ENCODE peak calls at places on chromosomes 3 and 15, in five cellular contexts. V, O, S, E and Z are unnamed samples.
A peak's percentile ranks its signal among the peaks of the same experiment; 100 is the strongest.

GRCh38 chr15:28130651-28131050 is 31.5 kb upstream of the OCA2 start:
- DNase-seq in V (no peak), S (no peak), E (no peak), O (no peak), Z (no peak)

GRCh38 chr3:158808697-158809096 is 6.8 kb downstream of the MFSD1 start:
- DNase-seq in S (no peak), O (no peak), E (no peak), V (no peak), Z (peak; percentile 84)

GRCh38 chr3:54968546-54969172 is 40.8 kb upstream of the LRTM1 start:
- DNase-seq in V (no peak), O (no peak), S (no peak), E (no peak), Z (no peak)

GRCh38 chr3:96347289-96347688 is 467.1 kb upstream of the EPHA6 start:
- DNase-seq in S (no peak), V (no peak), E (no peak), O (no peak), Z (no peak)

GRCh38 chr3:66812126-66812525 is 186.0 kb upstream of the KBTBD8 start:
- DNase-seq in S (no peak), E (no peak), O (no peak), V (no peak), Z (no peak)

GRCh38 chr3:39808467-39809180 is 785 bp upstream of the MYRIP start:
- DNase-seq in S (no peak), V (peak; percentile 67), O (no peak), E (no peak), Z (no peak)

GRCh38 chr3:43497405-43497804 is 124.4 kb downstream of the ANO10 start:
- DNase-seq in V (no peak), S (no peak), E (no peak), O (no peak), Z (no peak)

GRCh38 chr3:165339753-165340152 is 143.6 kb upstream of the SLITRK3 start:
- DNase-seq in V (no peak), S (peak; percentile 21), E (no peak), O (peak; percentile 36), Z (no peak)

GRCh38 chr3:5071061-5071460 is 51.0 kb upstream of the ARL8B start:
- DNase-seq in S (no peak), V (no peak), O (peak; percentile 33), E (no peak), Z (peak; percentile 44)

GRCh38 chr15:31352283-31352880 is 25.7 kb downstream of the KLF13 start:
- DNase-seq in O (no peak), E (no peak), V (no peak), S (no peak), Z (no peak)

GRCh38 chr3:47385007-47385406 is 4.2 kb downstream of the PTPN23 start:
- DNase-seq in E (no peak), O (no peak), S (no peak), V (no peak), Z (no peak)

GRCh38 chr3:43247556-43248186 is 38.7 kb upstream of the SNRK start:
- DNase-seq in V (no peak), S (no peak), E (no peak), O (no peak), Z (no peak)

GRCh38 chr3:159987291-159987711 is 1.3 kb upstream of the IL12A start:
- DNase-seq in E (no peak), O (peak; percentile 25), V (no peak), S (no peak), Z (no peak)

GRCh38 chr3:23508464-23508863 is 297.3 kb upstream of the UBE2E1 start:
- DNase-seq in V (no peak), E (no peak), O (no peak), S (no peak), Z (no peak)

GRCh38 chr3:41863024-41863423 is 98.9 kb downstream of the ULK4 start:
- DNase-seq in V (peak; percentile 52), O (peak; percentile 11), E (no peak), S (peak; percentile 6), Z (no peak)

GRCh38 chr3:122101646-122102045 is 46.5 kb downstream of the CD86 start:
- DNase-seq in E (peak; percentile 92), S (peak; percentile 65), O (peak; percentile 59), V (no peak), Z (peak; percentile 81)

GRCh38 chr3:119600732-119601131 is 3.0 kb downstream of the PLA1A start:
- DNase-seq in V (peak; percentile 71), O (peak; percentile 12), E (peak; percentile 85), S (peak; percentile 10), Z (peak; percentile 54)

GRCh38 chr3:54536450-54536849 is 391.4 kb downstream of the LRTM1 start:
- DNase-seq in E (no peak), O (no peak), S (no peak), V (no peak), Z (no peak)

GRCh38 chr3:25397150-25397549 is 30.9 kb upstream of the RARB start:
- DNase-seq in S (no peak), O (no peak), E (no peak), V (no peak), Z (peak; percentile 3)

GRCh38 chr3:132445812-132446211 is 28.5 kb downstream of the DNAJC13 start:
- DNase-seq in V (no peak), E (no peak), O (peak; percentile 7), S (no peak), Z (peak; percentile 67)

GRCh38 chr3:112814256-112814655 is 32.4 kb downstream of the CD200R1L start:
- DNase-seq in O (peak; percentile 82), S (peak; percentile 21), E (no peak), V (no peak), Z (peak; percentile 68)

GRCh38 chr15:88994286-88994685 is 81.1 kb upstream of the MFGE8 start:
- DNase-seq in V (no peak), O (no peak), E (no peak), S (no peak), Z (no peak)

GRCh38 chr3:42655980-42656679 is 2.6 kb downstream of the ZBTB47 start:
- DNase-seq in E (no peak), O (no peak), V (no peak), S (no peak), Z (no peak)

GRCh38 chr15:25224396-25224795 is 214.4 kb downstream of the UBE3A start:
- DNase-seq in E (no peak), V (no peak), S (no peak), O (no peak), Z (no peak)

GRCh38 chr15:25233766-25234350 is 205.0 kb downstream of the UBE3A start:
- DNase-seq in O (no peak), V (no peak), E (no peak), S (no peak), Z (no peak)

GRCh38 chr15:25226360-25226759 is 212.5 kb downstream of the UBE3A start:
- DNase-seq in O (no peak), V (no peak), E (no peak), S (no peak), Z (no peak)

GRCh38 chr15:25230442-25230841 is 208.4 kb downstream of the UBE3A start:
- DNase-seq in O (no peak), V (no peak), E (no peak), S (no peak), Z (no peak)

GRCh38 chr15:25228261-25228660 is 210.6 kb downstream of the UBE3A start:
- DNase-seq in E (no peak), S (no peak), O (no peak), V (no peak), Z (no peak)
- TF ChIP-seq MAX in E (no peak), S (no peak), O (no peak), V (no peak), Z (no peak)

GRCh38 chr3:142215111-142215510 is 10.3 kb downstream of the GK5 start:
- DNase-seq in V (no peak), S (no peak), E (no peak), O (peak; percentile 9), Z (no peak)
- TF ChIP-seq MAX in V (no peak), S (no peak), E (no peak), O (no peak), Z (no peak)

DNA sequence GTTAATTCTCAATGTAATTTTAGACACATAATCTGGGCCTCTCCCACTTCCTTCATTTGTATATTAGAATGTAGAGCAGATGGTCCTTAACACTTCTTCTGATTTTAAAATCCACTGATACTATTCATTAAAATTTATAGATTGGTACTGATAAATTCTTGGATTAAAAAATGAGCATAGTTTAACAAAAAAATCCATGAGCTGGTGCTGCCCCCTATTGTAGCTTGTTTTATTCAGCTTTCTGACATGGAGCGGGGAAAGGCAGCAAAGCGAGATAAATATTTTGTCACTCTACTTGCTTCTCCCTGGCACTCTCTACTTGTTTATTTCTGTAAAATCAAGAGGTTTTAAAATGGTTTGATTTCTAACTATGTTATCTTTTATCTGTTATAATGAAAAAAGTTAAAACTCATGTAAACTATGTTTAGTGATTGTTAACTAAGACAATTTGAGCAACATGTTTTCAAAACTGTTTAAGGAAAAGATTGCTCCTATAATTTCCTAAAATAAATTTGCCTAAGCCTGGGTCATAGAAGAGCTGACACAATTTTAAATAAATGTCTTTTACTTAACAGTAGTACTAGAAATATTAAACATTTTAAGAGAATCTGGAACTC is 26.5 kb upstream of the PLOD2 start:
- DNase-seq in V (peak; percentile 16), O (peak; percentile 50), E (no peak), S (peak; percentile 29), Z (peak; percentile 9)
- TF ChIP-seq MAX in V (no peak), O (no peak), E (no peak), S (no peak), Z (no peak)

DNA sequence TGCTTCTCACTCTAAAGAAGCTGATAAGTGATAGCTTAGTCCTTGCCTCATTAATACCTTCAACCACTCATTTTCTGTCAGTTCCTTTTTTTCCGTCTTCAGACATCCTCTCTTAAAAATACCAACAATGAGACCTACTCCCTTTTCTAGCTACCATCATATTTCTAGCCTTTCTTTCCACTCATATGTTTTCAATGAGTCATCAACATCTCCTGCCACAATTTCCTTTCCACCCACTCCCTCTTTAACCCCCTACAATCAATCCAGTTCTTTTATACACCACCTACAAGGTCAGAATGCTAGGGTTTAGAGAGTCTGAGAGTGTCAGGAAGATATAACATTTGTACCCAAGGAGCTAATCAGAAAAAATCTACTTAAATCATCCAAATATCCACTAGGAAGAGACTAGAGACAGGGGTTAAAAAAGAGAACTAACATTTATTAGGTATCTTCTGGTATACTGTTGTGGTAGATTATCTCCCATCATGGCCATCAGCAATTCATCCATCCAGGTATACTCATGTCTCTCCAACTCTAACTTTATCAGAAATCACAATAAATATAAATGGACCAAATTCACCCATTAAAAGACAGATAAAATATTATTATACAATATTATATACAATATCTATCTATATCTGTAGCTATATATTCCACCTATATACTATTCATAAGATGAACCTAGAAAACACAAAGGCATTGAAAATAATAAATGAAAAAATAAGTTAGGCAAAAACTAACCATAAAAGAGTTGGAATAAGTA is 42.5 kb downstream of the MYLK start:
- DNase-seq in V (no peak), E (no peak), O (no peak), S (no peak), Z (peak; percentile 32)
- TF ChIP-seq MAX in V (no peak), E (no peak), O (no peak), S (no peak), Z (no peak)